ENCODE peak calls at places on chromosomes 6 and 20, in four cellular contexts. L is WERI-Rb-1, U is left ventricle myocardium inferior, N is spleen. K is an unnamed sample.

GRCh38 chr20:33731693-33732165 is at the start of gene ZNF341:
- DNase-seq in L (peak), U (peak), N (peak), K (peak)

GRCh38 chr6:11278207-11278559 is 45.7 kb upstream of the NEDD9 start:
- DNase-seq in L (no peak), U (no peak), N (no peak), K (no peak)

GRCh38 chr20:44711237-44711636 is 3.9 kb upstream of the CCN5 start:
- DNase-seq in L (no peak), U (peak), N (no peak), K (no peak)

GRCh38 chr6:153074761-153075160 is 56.3 kb downstream of the RGS17 start:
- DNase-seq in L (no peak), U (no peak), N (no peak), K (no peak)

GRCh38 chr20:36606171-36607116 is 865 bp downstream of the RAB5IF start:
- DNase-seq in L (no peak), U (no peak), N (no peak), K (no peak)

GRCh38 chr6:86756623-86757246 is 180.6 kb upstream of the HTR1E start:
- DNase-seq in L (no peak), U (no peak), N (no peak), K (no peak)

GRCh38 chr6:35973670-35974222 is 50.7 kb downstream of the SLC26A8 start:
- DNase-seq in L (no peak), U (no peak), N (no peak), K (no peak)

GRCh38 chr6:54267798-54268197 is 40.4 kb upstream of the TINAG start:
- DNase-seq in L (peak), U (no peak), N (no peak), K (no peak)

GRCh38 chr6:140269766-140270165 is 895.3 kb upstream of the CITED2 start:
- DNase-seq in L (no peak), U (no peak), N (no peak), K (no peak)

GRCh38 chr6:132612449-132613116 is 11.5 kb downstream of the TAAR2 start:
- DNase-seq in L (no peak), U (no peak), N (no peak), K (no peak)

GRCh38 chr6:113671440-113671839 is 185.7 kb upstream of the MARCKS start:
- DNase-seq in L (no peak), U (no peak), N (no peak), K (no peak)

GRCh38 chr6:72916906-72917305 is 295.0 kb downstream of the KCNQ5 start:
- DNase-seq in L (no peak), U (no peak), N (no peak), K (no peak)

GRCh38 chr20:24938498-24938897 is 10.6 kb upstream of the CST7 start:
- DNase-seq in L (no peak), U (no peak), N (no peak), K (no peak)

GRCh38 chr6:27785297-27785696 is 126.9 kb downstream of the OR2B2 start:
- DNase-seq in L (no peak), U (no peak), N (no peak), K (no peak)

GRCh38 chr20:17875106-17875980 is 93.3 kb downstream of the SNX5 start:
- DNase-seq in L (no peak), U (peak), N (no peak), K (no peak)

GRCh38 chr6:125983246-125983945 is 2.9 kb upstream of the TRMT11 start:
- DNase-seq in L (no peak), U (no peak), N (no peak), K (no peak)

GRCh38 chr6:107495196-107495643 is 5.3 kb downstream of the SOBP start:
- DNase-seq in L (no peak), U (no peak), N (no peak), K (no peak)

GRCh38 chr6:12637960-12638641 is 78.5 kb upstream of the PHACTR1 start:
- DNase-seq in L (peak), U (peak), N (no peak), K (no peak)

GRCh38 chr6:21769405-21769851 is 175.9 kb downstream of the SOX4 start:
- DNase-seq in L (no peak), U (no peak), N (no peak), K (no peak)

GRCh38 chr6:27157461-27158315 is 89.8 kb upstream of the PRSS16 start:
- DNase-seq in L (no peak), U (peak), N (peak), K (no peak)

GRCh38 chr6:134665029-134665723 is 284.7 kb downstream of the ALDH8A1 start:
- DNase-seq in L (no peak), U (no peak), N (no peak), K (no peak)

GRCh38 chr6:170313716-170314295 is 7.2 kb downstream of the FAM120B start:
- DNase-seq in L (no peak), U (no peak), N (no peak), K (no peak)

GRCh38 chr6:12431023-12431422 is 140.9 kb downstream of the EDN1 start:
- DNase-seq in L (no peak), U (no peak), N (no peak), K (no peak)

GRCh38 chr20:44501448-44501847 is 20.4 kb downstream of the SERINC3 start:
- DNase-seq in L (no peak), U (no peak), N (no peak), K (no peak)

GRCh38 chr6:163554663-163555062 is 140.1 kb downstream of the QKI start:
- DNase-seq in L (peak), U (peak), N (peak), K (no peak)

GRCh38 chr6:47073125-47074110 is 31.3 kb upstream of the ADGRF1 start:
- DNase-seq in L (no peak), U (no peak), N (no peak), K (no peak)

GRCh38 chr6:56246941-56247653 is at the start of gene COL21A1:
- DNase-seq in L (no peak), U (peak), N (peak), K (peak)

GRCh38 chr6:147974376-147974775 is 368.3 kb upstream of the SASH1 start:
- DNase-seq in L (no peak), U (no peak), N (no peak), K (no peak)

GRCh38 chr6:126716826-126717514 is 377.1 kb downstream of the CENPW start:
- DNase-seq in L (peak), U (no peak), N (no peak), K (no peak)

GRCh38 chr6:169501777-169502313 is 200.0 kb downstream of the WDR27 start:
- DNase-seq in L (no peak), U (no peak), N (no peak), K (no peak)

DNA sequence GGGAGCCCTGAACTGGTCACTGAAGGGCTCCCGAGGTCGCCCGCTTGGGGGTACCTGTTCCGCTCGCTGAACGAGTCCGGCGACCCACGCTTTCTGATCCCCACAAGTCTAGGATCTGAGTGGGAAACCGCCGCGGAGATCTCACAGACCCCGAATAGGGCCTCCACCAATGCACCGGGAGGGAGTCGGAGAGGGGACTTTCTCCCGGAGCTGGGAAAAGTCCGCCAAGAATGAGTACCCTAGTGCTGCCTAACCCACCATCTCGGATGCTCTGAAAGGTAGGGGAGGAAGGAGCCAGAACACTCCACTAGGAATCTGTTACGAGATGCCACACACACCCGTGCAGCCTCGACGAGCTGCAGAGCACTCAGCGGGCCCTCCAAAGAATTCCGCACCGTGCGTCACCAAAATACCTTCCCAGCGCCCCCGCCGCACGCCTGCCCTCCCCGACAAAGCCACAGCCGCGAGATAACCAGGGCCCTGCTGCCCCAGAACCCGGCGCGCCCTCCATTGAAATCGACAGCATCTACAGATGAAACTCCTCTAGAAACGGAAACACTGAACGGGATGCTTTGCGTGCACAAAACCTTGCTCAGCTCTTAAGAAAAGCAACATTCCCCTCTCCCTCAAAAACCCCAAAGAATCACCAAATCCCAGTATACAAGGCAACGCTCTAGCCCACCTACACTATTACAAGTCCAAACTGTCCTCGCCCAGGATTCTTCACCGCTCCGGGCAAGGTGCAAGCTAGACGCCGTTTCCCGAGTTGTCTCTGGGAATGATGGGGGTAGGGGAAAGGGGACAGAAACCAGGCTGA is 686 bp downstream of the COL12A1 start:
- DNase-seq in L (no peak), U (no peak), N (peak), K (peak)
- H3K4me3 ChIP-seq in L (peak), U (peak), N (peak), K (peak)

DNA sequence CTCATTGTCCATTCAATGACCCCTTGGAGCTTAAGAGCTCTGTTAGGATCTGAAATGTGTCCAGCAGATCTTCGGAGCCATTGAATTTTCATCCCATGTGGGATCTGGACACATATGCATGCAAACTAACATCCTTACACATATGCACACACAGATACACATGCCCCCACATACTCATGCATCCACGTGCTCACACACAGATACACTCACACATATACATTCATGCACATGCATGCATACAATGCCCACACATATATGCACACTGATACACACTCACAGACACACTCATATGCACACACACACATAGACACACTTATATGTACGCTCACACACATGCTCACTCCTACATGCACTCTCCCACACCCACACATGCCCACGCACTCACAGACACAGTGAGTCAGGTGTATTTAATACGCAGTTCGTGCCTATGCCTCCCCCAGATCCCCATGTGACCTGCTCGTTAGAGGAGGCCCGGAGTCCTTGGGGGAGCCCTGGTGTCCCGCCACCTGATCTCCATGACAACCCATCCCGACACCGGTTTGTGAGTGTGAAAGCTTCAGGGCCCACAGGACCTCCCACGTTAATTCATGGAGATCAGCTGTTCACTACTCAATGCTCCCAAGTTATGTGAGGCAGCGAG is 121.9 kb upstream of the SULF2 start:
- DNase-seq in L (no peak), U (no peak), N (no peak), K (no peak)
- H3K27ac ChIP-seq in L (no peak), U (no peak), N (no peak), K (no peak)

DNA sequence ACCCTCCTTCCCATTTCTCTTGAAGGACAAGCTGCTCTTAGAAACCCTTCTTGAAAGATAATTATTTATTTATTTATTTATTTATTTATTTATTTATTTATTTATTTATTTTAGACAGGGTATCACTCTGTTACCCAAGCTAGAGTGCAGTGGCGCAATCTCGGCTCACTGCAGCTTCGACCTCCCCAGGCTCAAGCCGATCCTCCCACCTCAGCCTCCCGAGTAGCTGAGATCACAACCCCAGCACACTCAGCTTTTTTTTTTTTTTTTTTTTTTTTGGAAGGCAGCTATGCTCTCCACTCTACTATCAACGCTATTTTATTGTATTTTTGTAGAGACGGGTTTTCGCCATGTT is 1.2 kb upstream of the HEBP2 start:
- DNase-seq in L (no peak), U (no peak), N (no peak), K (no peak)
- H3K4me3 ChIP-seq in L (peak), U (peak), N (peak), K (peak)

GRCh38 chr20:20744170-20744725 is 31.8 kb upstream of the RALGAPA2 start:
- DNase-seq in L (no peak), U (no peak), N (no peak), K (no peak)
- H3K27ac ChIP-seq in L (no peak), U (peak), N (peak), K (peak)

GRCh38 chr6:122130026-122130348 is 269.5 kb upstream of the HSF2 start:
- DNase-seq in L (no peak), U (no peak), N (no peak), K (no peak)
- H3K4me3 ChIP-seq in L (no peak), U (no peak), N (no peak), K (no peak)

GRCh38 chr6:106100755-106101154 is 14.6 kb downstream of the PRDM1 start:
- DNase-seq in L (no peak), U (no peak), N (no peak), K (no peak)
- H3K27ac ChIP-seq in L (no peak), U (no peak), N (peak), K (no peak)

DNA sequence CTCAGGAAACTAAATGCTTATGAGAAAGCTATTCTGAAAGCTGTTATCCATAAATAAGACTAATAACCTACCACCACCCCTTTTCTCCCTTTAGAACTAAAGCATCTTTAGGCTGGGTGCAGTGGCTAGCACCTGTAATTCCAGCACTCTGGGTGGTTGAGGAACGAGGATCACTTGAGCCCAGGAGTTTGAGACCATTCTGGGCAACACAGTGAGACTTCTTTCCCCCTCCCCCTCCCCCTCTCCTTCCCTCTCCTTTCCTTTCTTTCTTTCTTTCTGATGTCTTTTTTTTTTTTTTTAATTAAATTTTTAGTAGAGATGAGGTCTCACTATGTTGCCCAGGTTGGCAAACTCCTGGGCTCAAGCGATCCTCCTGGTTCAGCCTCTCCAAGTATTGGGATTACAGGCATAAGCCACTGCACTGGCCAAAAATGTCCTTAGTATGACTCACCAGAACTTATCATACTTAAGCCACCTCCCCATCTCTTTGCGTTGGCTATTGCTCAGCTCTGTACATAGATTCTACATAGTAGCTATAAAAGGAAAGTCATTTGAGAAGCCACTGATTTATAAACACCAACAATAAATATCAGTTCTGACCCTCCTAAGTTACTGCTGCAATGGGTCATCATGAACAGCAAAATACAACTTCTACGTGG is 54.8 kb upstream of the SPDEF start:
- DNase-seq in L (no peak), U (no peak), N (no peak), K (no peak)
- H3K4me3 ChIP-seq in L (no peak), U (no peak), N (no peak), K (no peak)

K was measured in coronary artery.